ENCODE peak calls at places on chromosomes 2 and 18, in five cellular contexts. O is stimulated activated CD4-positive, alpha-beta T cell treated with anti-CD3 and anti-CD28 coated beads, Interleukin-2, amount 100 ng/mL, for 48 hours; R is NCI-H1092; S is NCI-H524; M is MM.1S. W is an unnamed sample.
A peak's percentile ranks its signal among the peaks of the same experiment; 100 is the strongest.

GRCh38 chr2:53353372-53354111 is 414.1 kb upstream of the CHAC2 start:
- DNase-seq in O (no peak), R (no peak), S (no peak), M (no peak), W (no peak)

GRCh38 chr2:240871071-240871958 is 2.7 kb downstream of the AGXT start:
- DNase-seq in S (no peak), R (no peak), O (no peak), M (no peak), W (no peak)

GRCh38 chr2:191103793-191104192 is 47.0 kb downstream of the STAT4 start:
- DNase-seq in S (no peak), M (no peak), R (no peak), O (no peak), W (no peak)

GRCh38 chr18:45715212-45715780 is 8.7 kb upstream of the SLC14A1 start:
- DNase-seq in M (no peak), S (no peak), R (no peak), O (no peak), W (no peak)

GRCh38 chr18:22091341-22091740 is 78.0 kb upstream of the GATA6 start:
- DNase-seq in S (no peak), O (no peak), R (no peak), M (no peak), W (no peak)

GRCh38 chr2:74571058-74571457 is 16.5 kb downstream of the DOK1 start:
- DNase-seq in O (no peak), S (no peak), R (no peak), M (no peak), W (peak; percentile 34)

GRCh38 chr2:65678779-65679394 is 246.5 kb upstream of the SPRED2 start:
- DNase-seq in O (no peak), S (no peak), R (no peak), M (no peak), W (no peak)

GRCh38 chr18:22856870-22857269 is 76.3 kb upstream of the RBBP8 start:
- DNase-seq in R (no peak), S (no peak), O (no peak), M (no peak), W (no peak)

GRCh38 chr2:182504903-182505302 is 78.1 kb upstream of the PDE1A start:
- DNase-seq in S (no peak), O (no peak), M (no peak), R (no peak), W (no peak)

GRCh38 chr2:27704342-27704876 is 40.7 kb downstream of the SLC4A1AP start:
- DNase-seq in O (no peak), M (no peak), R (no peak), S (no peak), W (no peak)

GRCh38 chr18:13220326-13220991 is 1.9 kb downstream of the LDLRAD4 start:
- DNase-seq in M (no peak), O (no peak), S (no peak), R (no peak), W (no peak)

GRCh38 chr18:79495591-79496071 is 99.9 kb downstream of the NFATC1 start:
- DNase-seq in R (no peak), M (no peak), S (no peak), O (no peak), W (no peak)

GRCh38 chr18:46070683-46071614 is 1.1 kb downstream of the PSTPIP2 start:
- DNase-seq in M (no peak), S (no peak), R (no peak), O (peak; percentile 20), W (no peak)

GRCh38 chr2:240885566-240885965 is 10.4 kb downstream of the MAB21L4 start:
- DNase-seq in R (no peak), S (no peak), M (no peak), O (no peak), W (no peak)

GRCh38 chr2:138028538-138028937 is 64.3 kb downstream of the HNMT start:
- DNase-seq in S (no peak), R (no peak), M (no peak), O (no peak), W (no peak)

GRCh38 chr2:170940066-170940465 is 11.0 kb downstream of the GORASP2 start:
- DNase-seq in S (no peak), M (no peak), O (no peak), R (no peak), W (no peak)

GRCh38 chr2:141015339-141016047 is 1115.3 kb downstream of the LRP1B start:
- DNase-seq in S (no peak), R (no peak), O (no peak), M (no peak), W (no peak)

GRCh38 chr18:5842653-5843052 is 52.7 kb downstream of the TMEM200C start:
- DNase-seq in R (no peak), O (no peak), M (no peak), S (no peak), W (no peak)

GRCh38 chr2:161077367-161078210 is 82.6 kb upstream of the TANK start:
- DNase-seq in M (no peak), R (no peak), O (peak; percentile 52), S (no peak), W (no peak)

GRCh38 chr18:53698907-53699306 is 525.6 kb downstream of the MBD2 start:
- DNase-seq in S (peak; percentile 71), R (peak; percentile 65), M (peak; percentile 29), O (no peak), W (peak; percentile 0)

GRCh38 chr2:66331176-66331575 is 103.7 kb upstream of the MEIS1 start:
- DNase-seq in M (peak; percentile 52), S (no peak), O (no peak), R (no peak), W (no peak)

GRCh38 chr2:201642086-201642578 is 1.2 kb downstream of the TMEM237 start:
- DNase-seq in M (no peak), S (no peak), R (peak; percentile 67), O (no peak), W (peak; percentile 5)

GRCh38 chr2:70930371-70931329 is 5.0 kb upstream of the ATP6V1B1 start:
- DNase-seq in R (no peak), O (no peak), S (no peak), M (no peak), W (no peak)

GRCh38 chr2:42856891-42857632 is 64.7 kb upstream of the HAAO start:
- DNase-seq in M (no peak), O (no peak), R (no peak), S (no peak), W (no peak)

GRCh38 chr18:42412896-42413295 is 457.9 kb downstream of the PIK3C3 start:
- DNase-seq in R (no peak), O (no peak), S (no peak), M (no peak), W (no peak)

W was measured in OCI-LY7.